ENCODE peak calls at places on chromosomes 13 and 19, in five cellular contexts. X, B, H, V and T are unnamed samples.

GRCh38 chr19:4064551-4065260 is 2.0 kb downstream of the ZBTB7A start:
- DNase-seq in X (no peak), B (peak; percentile 65), H (peak; percentile 65), V (peak; percentile 32), T (no peak)

GRCh38 chr19:34994643-34995471 is 5.3 kb upstream of the GRAMD1A start:
- DNase-seq in X (no peak), B (no peak), H (no peak), V (no peak), T (no peak)

GRCh38 chr13:34867590-34867989 is 74.5 kb upstream of the NBEA start:
- DNase-seq in X (peak; percentile 3), B (peak; percentile 41), H (no peak), V (peak; percentile 81), T (peak; percentile 15)

GRCh38 chr13:52377898-52378297 is 28.1 kb downstream of the THSD1 start:
- DNase-seq in X (no peak), B (no peak), H (no peak), V (no peak), T (no peak)

GRCh38 chr13:42215578-42216421 is 56.2 kb upstream of the AKAP11 start:
- DNase-seq in X (peak; percentile 4), B (peak; percentile 55), H (peak; percentile 45), V (peak; percentile 34), T (peak; percentile 53)

GRCh38 chr19:12769689-12770088 is 5.7 kb downstream of the HOOK2 start:
- DNase-seq in X (no peak), B (no peak), H (no peak), V (no peak), T (no peak)

GRCh38 chr13:46475586-46475991 is 77.4 kb upstream of the LRCH1 start:
- DNase-seq in X (no peak), B (peak; percentile 85), H (no peak), V (peak; percentile 45), T (peak; percentile 81)

GRCh38 chr19:5947435-5947834 is 30.5 kb downstream of the RANBP3 start:
- DNase-seq in X (no peak), B (peak; percentile 90), H (no peak), V (peak; percentile 43), T (peak; percentile 75)

GRCh38 chr13:27053902-27054595 is 117.6 kb downstream of the USP12 start:
- DNase-seq in X (no peak), B (peak; percentile 94), H (no peak), V (peak; percentile 90), T (peak; percentile 70)

GRCh38 chr13:51494151-51494550 is 41.3 kb upstream of the INTS6 start:
- DNase-seq in X (no peak), B (peak; percentile 60), H (no peak), V (peak; percentile 76), T (no peak)

GRCh38 chr13:50460366-50460765 is 383.1 kb downstream of the DLEU7 start:
- DNase-seq in X (no peak), B (no peak), H (peak; percentile 58), V (no peak), T (no peak)

GRCh38 chr19:43784981-43785808 is 4.4 kb upstream of the KCNN4 start:
- DNase-seq in X (no peak), B (peak; percentile 86), H (peak; percentile 90), V (peak; percentile 60), T (peak; percentile 79)

GRCh38 chr19:34220472-34221063 is 33.8 kb upstream of the GARRE1 start:
- DNase-seq in X (no peak), B (peak; percentile 72), H (peak; percentile 84), V (peak; percentile 50), T (peak; percentile 74)

GRCh38 chr13:49436890-49437289 is 7.0 kb downstream of the CAB39L start:
- DNase-seq in X (no peak), B (peak; percentile 76), H (no peak), V (peak; percentile 43), T (peak; percentile 43)

GRCh38 chr19:2500861-2501260 is 24.9 kb downstream of the GADD45B start:
- DNase-seq in X (no peak), B (no peak), H (no peak), V (no peak), T (no peak)

GRCh38 chr19:45585158-45585577 is 566 bp upstream of the OPA3 start:
- DNase-seq in X (no peak), B (no peak), H (no peak), V (no peak), T (no peak)
- H2AFZ ChIP-seq in X (peak overlapping the region; percentile 96), B (peak overlapping the region; percentile 96), H (peak overlapping the region; percentile 99), V (peak overlapping the region; percentile 30), T (peak overlapping the region; percentile 7)

GRCh38 chr19:23925285-23925684 is 10.6 kb downstream of the ZNF726 start:
- DNase-seq in X (no peak), B (no peak), H (no peak), V (no peak), T (no peak)
- H2AFZ ChIP-seq in X (no peak overlapping the region), B (no peak overlapping the region), H (no peak overlapping the region), V (no peak overlapping the region), T (no peak overlapping the region)

DNA sequence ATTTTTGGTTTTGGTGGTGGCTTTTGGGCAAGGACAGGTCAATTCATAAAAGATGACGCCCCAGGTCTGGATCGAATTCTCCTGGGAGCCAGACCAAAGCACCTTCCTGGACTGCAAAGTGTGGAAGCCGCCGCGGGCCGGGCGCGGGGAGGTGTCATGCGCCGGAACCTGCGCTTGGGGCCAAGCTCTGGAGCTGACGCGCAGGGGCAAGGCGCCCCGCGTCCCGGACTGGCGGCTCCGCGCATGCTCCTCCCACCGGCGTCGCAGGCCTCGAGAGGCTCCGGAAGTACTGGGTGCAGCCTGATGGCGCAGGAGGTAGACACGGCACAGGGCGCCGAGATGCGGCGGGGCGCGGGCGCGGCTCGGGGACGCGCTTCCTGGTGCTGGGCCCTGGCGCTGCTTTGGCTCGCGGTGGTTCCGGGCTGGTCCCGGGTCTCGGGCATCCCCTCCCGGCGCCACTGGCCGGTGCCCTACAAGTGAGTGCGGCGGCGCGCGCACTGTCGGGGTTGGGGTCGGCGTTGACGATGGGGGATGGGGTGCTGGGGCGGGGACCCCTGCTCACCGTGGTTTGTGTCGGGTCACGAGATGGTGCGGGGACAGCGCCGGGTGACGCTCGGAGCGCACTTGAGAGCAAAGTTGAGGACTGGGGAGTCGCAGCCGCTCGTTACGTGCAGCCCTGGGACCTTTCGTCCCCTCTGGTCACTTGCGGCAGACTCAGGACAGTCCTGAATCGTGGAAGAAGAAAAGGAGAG is at the start of gene CLN5:
- DNase-seq in X (peak; percentile 72), B (peak; percentile 98), H (peak; percentile 94), V (peak; percentile 92), T (peak; percentile 93)
- H2AFZ ChIP-seq in X (peak within 1 kb of the TSS; percentile 61), B (peak within 1 kb of the TSS; percentile 96), H (peak within 1 kb of the TSS; percentile 95), V (peak within 1 kb of the TSS; percentile 81), T (peak within 1 kb of the TSS; percentile 89)

DNA sequence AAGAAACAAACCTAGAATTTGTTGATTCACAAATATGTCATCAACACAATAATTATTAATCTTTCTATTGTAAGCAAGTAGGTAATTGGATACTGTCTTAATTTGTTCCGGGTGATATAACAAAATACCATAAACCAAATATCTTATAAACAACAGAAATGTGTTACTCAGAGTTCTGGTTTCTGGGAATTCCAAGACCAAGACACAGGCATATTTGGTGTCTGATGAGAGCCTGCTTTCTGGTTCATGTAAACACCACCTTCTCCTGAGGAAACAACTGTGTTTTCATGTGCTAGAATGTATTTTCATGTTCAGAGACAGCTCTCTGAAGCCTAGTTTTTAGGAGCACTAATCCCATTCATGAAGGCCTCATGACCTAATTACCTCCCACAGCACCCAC is 1819.5 kb downstream of the SLITRK5 start:
- DNase-seq in X (no peak), B (no peak), H (no peak), V (peak; percentile 62), T (peak; percentile 48)
- H2AFZ ChIP-seq in X (no peak overlapping the region), B (no peak overlapping the region), H (no peak overlapping the region), V (no peak overlapping the region), T (no peak overlapping the region)

DNA sequence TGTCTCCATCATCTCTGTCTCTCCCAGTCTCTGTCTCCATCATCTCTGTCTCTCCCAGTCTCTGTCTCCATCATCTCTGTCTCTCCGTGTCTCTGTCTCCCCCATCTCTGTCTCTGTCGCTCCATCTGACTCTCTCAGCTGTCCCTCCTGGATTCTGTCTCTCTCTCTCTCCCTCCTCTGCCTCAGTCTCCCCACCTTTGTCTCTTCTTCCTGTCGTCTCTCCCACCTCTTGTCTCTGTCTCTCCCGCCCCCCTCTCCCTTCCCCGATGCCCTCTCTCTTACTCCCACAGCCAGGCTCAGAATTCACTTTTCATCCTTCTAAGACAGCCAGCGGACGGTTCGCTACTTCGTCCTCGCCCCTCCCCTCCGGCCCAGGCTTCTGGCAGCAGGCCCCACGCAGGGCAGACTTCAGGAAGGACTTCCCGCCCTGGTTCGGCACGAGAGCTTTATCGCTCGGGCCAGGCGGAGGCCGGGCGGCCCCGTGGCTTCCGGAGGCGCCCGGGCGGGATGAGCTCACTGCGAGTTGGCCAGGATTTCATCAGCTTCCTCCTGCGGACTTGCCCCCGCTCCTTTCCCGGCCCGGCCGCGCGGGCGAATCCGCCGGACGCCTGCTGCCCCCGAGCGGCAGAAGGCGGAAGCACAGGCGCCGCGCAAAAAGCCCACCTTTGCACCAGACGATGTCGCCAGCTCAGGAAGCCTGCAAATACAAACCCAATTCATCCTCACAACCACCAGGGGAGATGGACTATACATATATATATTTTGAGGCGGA is 12.4 kb upstream of the CCDC9 start:
- DNase-seq in X (no peak), B (peak; percentile 99), H (peak; percentile 98), V (peak; percentile 94), T (peak; percentile 98)
- H2AFZ ChIP-seq in X (peak overlapping the region; percentile 83), B (peak overlapping the region; percentile 76), H (peak overlapping the region; percentile 88), V (peak overlapping the region; percentile 44), T (no peak overlapping the region)